ENCODE peak calls at places on chromosome 16, in five cellular contexts. H, K, U, Q and P are unnamed samples.

GRCh38 chr16:57534881-57535658 is 1.3 kb downstream of the CCDC102A start:
- DNase-seq in H (peak), K (no peak), Q (no peak), U (peak), P (no peak)

GRCh38 chr16:69831212-69832123 is 69.3 kb downstream of the WWP2 start:
- DNase-seq in H (no peak), K (no peak), U (no peak), Q (no peak), P (no peak)

GRCh38 chr16:1548727-1549126 is 15.3 kb downstream of the TMEM204 start:
- DNase-seq in U (no peak), H (no peak), Q (no peak), K (no peak), P (no peak)

GRCh38 chr16:62036807-62037135 is 533 bp upstream of the CDH8 start:
- DNase-seq in H (no peak), K (no peak), Q (no peak), U (no peak), P (no peak)

GRCh38 chr16:69839798-69840409 is 77.8 kb downstream of the WWP2 start:
- DNase-seq in U (peak), Q (no peak), K (peak), H (peak), P (no peak)

GRCh38 chr16:57226701-57227621 is 18.1 kb upstream of the ARL2BP start:
- DNase-seq in K (no peak), Q (no peak), H (no peak), U (no peak), P (no peak)

GRCh38 chr16:77043076-77043475 is 147.9 kb upstream of the MON1B start:
- DNase-seq in U (no peak), Q (peak), K (no peak), H (peak), P (peak)

GRCh38 chr16:29877266-29877961 is 14.4 kb upstream of the CDIPT start:
- DNase-seq in U (no peak), Q (peak), K (no peak), H (peak), P (peak)

GRCh38 chr16:74094514-74094913 is 202.1 kb upstream of the PSMD7 start:
- DNase-seq in Q (no peak), U (no peak), K (no peak), H (no peak), P (no peak)

GRCh38 chr16:749010-749409 is 8.2 kb upstream of the CIAO3 start:
- DNase-seq in U (no peak), K (no peak), Q (peak), H (no peak), P (no peak)

GRCh38 chr16:14958970-14959369 is 15.9 kb upstream of the PDXDC1 start:
- DNase-seq in U (no peak), K (no peak), H (no peak), Q (no peak), P (no peak)

GRCh38 chr16:77961811-77962210 is 60.5 kb upstream of the CLEC3A start:
- DNase-seq in U (no peak), Q (no peak), K (no peak), H (no peak), P (peak)

GRCh38 chr16:69326172-69326873 is 4.1 kb downstream of the PDF start:
- DNase-seq in Q (no peak), U (no peak), H (peak), K (no peak), P (no peak)

GRCh38 chr16:11586375-11586855 is 304 bp downstream of the LITAF start:
- DNase-seq in H (no peak), U (no peak), K (no peak), Q (no peak), P (peak)

GRCh38 chr16:57303021-57303909 is 18.8 kb upstream of the PLLP start:
- DNase-seq in K (no peak), H (no peak), Q (no peak), U (no peak), P (no peak)

GRCh38 chr16:55294947-55295346 is 29.1 kb upstream of the IRX6 start:
- DNase-seq in H (no peak), K (no peak), U (peak), Q (no peak), P (no peak)

GRCh38 chr16:986925-987581 is 5.5 kb downstream of the SOX8 start:
- DNase-seq in U (no peak), H (no peak), K (no peak), Q (no peak), P (no peak)

GRCh38 chr16:69890891-69891282 is 60.2 kb upstream of the CLEC18A start:
- DNase-seq in Q (no peak), U (no peak), K (no peak), H (no peak), P (no peak)

GRCh38 chr16:28537076-28537475 is 1.7 kb downstream of the NUPR1 start:
- DNase-seq in Q (no peak), K (no peak), U (no peak), H (no peak), P (no peak)

GRCh38 chr16:88738167-88739084 is 32.1 kb downstream of the CTU2 start:
- DNase-seq in H (no peak), U (no peak), Q (no peak), K (no peak), P (no peak)

GRCh38 chr16:73166394-73166971 is 118.6 kb upstream of the ZFHX3 start:
- DNase-seq in K (no peak), U (no peak), H (no peak), Q (no peak), P (no peak)

GRCh38 chr16:8758022-8758421 is 39.4 kb downstream of the TMEM186 start:
- DNase-seq in Q (no peak), U (no peak), K (no peak), H (no peak), P (no peak)

GRCh38 chr16:67544329-67544841 is 15.8 kb downstream of the RIPOR1 start:
- DNase-seq in H (no peak), K (no peak), U (no peak), Q (no peak), P (no peak)

GRCh38 chr16:75044800-75045361 is 46.1 kb downstream of the ZNRF1 start:
- DNase-seq in K (no peak), H (no peak), Q (no peak), U (peak), P (peak)

DNA sequence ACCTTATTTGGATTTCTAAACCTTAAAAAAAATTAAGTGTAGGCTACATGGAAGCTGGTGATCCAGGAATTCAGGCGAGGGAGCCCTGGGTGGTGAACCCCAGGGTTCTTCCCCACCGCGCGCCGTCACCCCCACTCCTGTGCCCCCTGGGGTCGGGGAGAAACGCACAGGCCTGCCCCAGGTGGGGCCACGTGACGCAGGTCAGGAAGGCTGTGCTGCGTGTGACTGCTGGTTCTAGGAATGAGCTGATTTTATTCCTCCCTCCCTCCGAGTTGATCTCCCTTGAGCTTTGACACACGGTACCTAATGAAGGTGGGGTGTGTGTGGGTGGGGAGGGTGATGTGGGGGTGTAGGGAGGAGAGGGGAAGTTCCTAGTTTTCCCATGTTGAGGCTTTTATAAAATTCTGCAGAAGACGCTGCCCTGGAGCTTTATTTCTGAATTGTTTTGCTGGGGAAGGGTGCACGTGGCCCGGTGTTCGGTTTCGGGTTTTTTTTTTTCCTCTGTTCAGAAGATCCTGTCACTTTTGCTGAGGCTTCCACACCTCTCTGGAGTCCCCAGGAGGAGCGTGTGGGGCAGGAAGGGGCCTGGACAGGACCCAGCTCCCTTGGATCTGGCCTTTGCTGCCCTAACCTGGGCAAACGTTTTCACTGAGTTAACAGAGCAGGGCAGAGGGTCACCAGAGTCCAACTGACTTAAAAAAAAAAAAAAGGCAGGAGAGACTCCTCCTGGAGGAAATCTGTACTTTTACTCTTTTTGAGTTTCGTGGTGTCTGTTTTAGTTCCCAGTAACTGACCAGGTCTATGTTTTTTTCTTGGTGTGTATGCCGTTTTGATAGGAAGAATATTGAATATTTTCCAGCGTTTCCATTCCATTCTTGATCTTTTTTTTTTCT is 55.8 kb upstream of the GSE1 start:
- DNase-seq in Q (no peak), H (peak), K (no peak), U (no peak), P (peak)
- TF ChIP-seq CTCF in Q (peak), H (peak), K (no peak), U (no peak), P (no peak)

GRCh38 chr16:85171004-85171808 is 58.9 kb upstream of the CIBAR2 start:
- DNase-seq in Q (no peak), H (no peak), K (no peak), U (no peak), P (no peak)
- H3K4me3 ChIP-seq in Q (peak), H (no peak), K (no peak), U (peak), P (no peak)

GRCh38 chr16:53703590-53704444 is at the start of the genes FTO and RPGRIP1L:
- DNase-seq in Q (peak), U (peak), K (peak), H (peak), P (peak)
- TF ChIP-seq CTCF in Q (no peak), U (no peak), K (peak), H (peak), P (peak)

DNA sequence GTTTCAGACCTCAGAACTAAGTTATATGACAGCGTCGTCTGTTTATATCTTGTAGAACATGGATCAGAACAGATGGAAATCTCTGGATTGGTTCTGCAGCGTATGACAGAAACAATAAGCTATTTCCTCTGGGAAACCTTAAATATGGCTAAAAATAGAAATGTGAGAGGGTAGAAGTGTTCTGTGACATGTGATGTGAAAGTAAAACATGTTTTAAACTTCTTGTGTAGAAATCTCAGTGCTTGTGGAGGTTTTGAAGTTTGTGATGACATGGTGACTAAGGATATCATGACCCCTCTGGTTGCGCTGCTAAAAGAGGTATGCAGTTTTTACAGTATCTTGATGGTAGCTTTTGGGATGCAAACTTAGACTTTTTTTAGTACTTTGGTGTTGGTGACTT is 2.8 kb downstream of the HEATR3 start:
- DNase-seq in U (no peak), H (no peak), Q (peak), K (no peak), P (no peak)
- H3K4me3 ChIP-seq in U (no peak), H (no peak), Q (no peak), K (no peak), P (no peak)

DNA sequence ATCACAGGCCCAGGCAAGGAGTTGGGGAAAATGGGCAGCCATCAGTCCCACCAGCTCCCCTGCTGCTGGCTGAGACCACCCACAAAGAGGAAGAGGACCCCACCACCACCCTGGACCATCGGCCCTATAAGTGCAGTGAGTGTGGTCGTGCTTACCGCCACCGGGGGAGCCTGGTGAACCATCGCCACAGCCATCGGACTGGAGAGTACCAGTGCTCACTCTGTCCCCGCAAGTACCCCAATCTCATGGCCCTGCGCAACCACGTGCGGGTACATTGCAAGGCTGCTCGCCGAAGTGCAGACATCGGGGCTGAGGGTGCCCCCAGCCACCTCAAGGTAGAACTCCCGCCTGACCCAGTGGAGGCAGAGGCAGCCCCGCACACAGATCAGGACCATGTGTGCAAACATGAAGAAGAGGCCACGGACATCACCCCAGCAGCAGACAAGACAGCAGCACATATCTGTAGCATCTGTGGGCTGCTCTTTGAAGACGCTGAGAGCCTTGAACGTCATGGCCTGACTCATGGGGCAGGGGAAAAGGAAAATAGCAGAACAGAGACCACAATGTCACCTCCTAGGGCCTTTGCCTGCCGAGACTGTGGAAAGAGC is 3.5 kb downstream of the ZNF646 start:
- DNase-seq in H (no peak), U (no peak), K (no peak), Q (no peak), P (no peak)
- TF ChIP-seq CTCF in H (no peak), U (no peak), K (no peak), Q (peak), P (no peak)

GRCh38 chr16:50467559-50467942 is 80.6 kb upstream of the NKD1 start:
- DNase-seq in U (no peak), H (no peak), Q (no peak), K (no peak), P (no peak)
- H3K4me3 ChIP-seq in U (no peak), H (no peak), Q (peak), K (peak), P (peak)

GRCh38 chr16:17375388-17376304 is 95.1 kb downstream of the XYLT1 start:
- DNase-seq in Q (no peak), H (peak), U (no peak), K (no peak), P (no peak)
- TF ChIP-seq CTCF in Q (no peak), H (peak), U (no peak), K (no peak), P (no peak)